ENCODE peak calls at places on chromosomes 1 and 21, in seven cellular contexts. One of them, this sample, is unnamed.

GRCh38 chr1:40870135-40870728 is 8.1 kb upstream of the CITED4 start:
- DNase-seq in A549: no peak
- DNase-seq in endothelial cell of umbilical vein: no peak
- DNase-seq in esophagus squamous epithelium: no peak
- DNase-seq in tibial nerve: no peak
- DNase-seq in heart left ventricle: no peak
- DNase-seq in ovary: no peak
- DNase-seq in this sample: no peak

GRCh38 chr1:209766051-209766450 is 10.2 kb downstream of the TRAF3IP3 start:
- DNase-seq in heart left ventricle: no peak
- DNase-seq in ovary: no peak
- DNase-seq in tibial nerve: no peak
- DNase-seq in endothelial cell of umbilical vein: no peak
- DNase-seq in esophagus squamous epithelium: no peak
- DNase-seq in A549: no peak
- DNase-seq in this sample: no peak

GRCh38 chr1:110916669-110917306 is 43.8 kb downstream of the CD53 start:
- DNase-seq in esophagus squamous epithelium: no peak
- DNase-seq in tibial nerve: no peak
- DNase-seq in A549: peak
- DNase-seq in ovary: no peak
- DNase-seq in endothelial cell of umbilical vein: peak
- DNase-seq in heart left ventricle: no peak
- DNase-seq in this sample: no peak

GRCh38 chr1:76267631-76268030 is 193.1 kb downstream of the ST6GALNAC3 start:
- DNase-seq in endothelial cell of umbilical vein: no peak
- DNase-seq in ovary: no peak
- DNase-seq in tibial nerve: no peak
- DNase-seq in A549: no peak
- DNase-seq in heart left ventricle: no peak
- DNase-seq in esophagus squamous epithelium: no peak
- DNase-seq in this sample: no peak

GRCh38 chr21:39003982-39004775 is 179.1 kb downstream of the PSMG1 start:
- DNase-seq in A549: no peak
- DNase-seq in tibial nerve: no peak
- DNase-seq in esophagus squamous epithelium: no peak
- DNase-seq in heart left ventricle: no peak
- DNase-seq in endothelial cell of umbilical vein: peak
- DNase-seq in ovary: peak
- DNase-seq in this sample: no peak

GRCh38 chr1:43432171-43432860 is 21.4 kb downstream of the HYI start:
- DNase-seq in endothelial cell of umbilical vein: no peak
- DNase-seq in esophagus squamous epithelium: no peak
- DNase-seq in heart left ventricle: no peak
- DNase-seq in A549: no peak
- DNase-seq in ovary: no peak
- DNase-seq in tibial nerve: no peak
- DNase-seq in this sample: peak

GRCh38 chr21:15064576-15065380 is at the start of gene NRIP1:
- DNase-seq in A549: peak
- DNase-seq in ovary: peak
- DNase-seq in tibial nerve: peak
- DNase-seq in heart left ventricle: peak
- DNase-seq in endothelial cell of umbilical vein: peak
- DNase-seq in esophagus squamous epithelium: peak
- DNase-seq in this sample: peak

GRCh38 chr21:39774252-39774651 is 29.3 kb downstream of the IGSF5 start:
- DNase-seq in tibial nerve: no peak
- DNase-seq in A549: no peak
- DNase-seq in endothelial cell of umbilical vein: no peak
- DNase-seq in ovary: no peak
- DNase-seq in esophagus squamous epithelium: no peak
- DNase-seq in heart left ventricle: no peak
- DNase-seq in this sample: no peak

GRCh38 chr1:185541861-185542260 is 192.3 kb upstream of the HMCN1 start:
- DNase-seq in ovary: no peak
- DNase-seq in endothelial cell of umbilical vein: no peak
- DNase-seq in A549: no peak
- DNase-seq in esophagus squamous epithelium: no peak
- DNase-seq in heart left ventricle: no peak
- DNase-seq in tibial nerve: no peak
- DNase-seq in this sample: no peak

GRCh38 chr1:27071049-27071416 is 58.4 kb upstream of the TENT5B start:
- DNase-seq in heart left ventricle: peak
- DNase-seq in A549: no peak
- DNase-seq in ovary: peak
- DNase-seq in esophagus squamous epithelium: no peak
- DNase-seq in tibial nerve: no peak
- DNase-seq in endothelial cell of umbilical vein: no peak
- DNase-seq in this sample: peak

GRCh38 chr1:164846731-164847691 is 288.0 kb downstream of the PBX1 start:
- DNase-seq in endothelial cell of umbilical vein: no peak
- DNase-seq in heart left ventricle: no peak
- DNase-seq in ovary: no peak
- DNase-seq in tibial nerve: no peak
- DNase-seq in A549: no peak
- DNase-seq in esophagus squamous epithelium: no peak
- DNase-seq in this sample: no peak

GRCh38 chr1:47720100-47720499 is 277.1 kb downstream of the TRABD2B start:
- DNase-seq in ovary: no peak
- DNase-seq in heart left ventricle: no peak
- DNase-seq in A549: no peak
- DNase-seq in tibial nerve: no peak
- DNase-seq in endothelial cell of umbilical vein: no peak
- DNase-seq in esophagus squamous epithelium: no peak
- DNase-seq in this sample: peak

GRCh38 chr21:44920694-44921604 is at the start of gene ITGB2:
- DNase-seq in tibial nerve: no peak
- DNase-seq in A549: no peak
- DNase-seq in endothelial cell of umbilical vein: no peak
- DNase-seq in ovary: no peak
- DNase-seq in esophagus squamous epithelium: no peak
- DNase-seq in heart left ventricle: no peak
- DNase-seq in this sample: no peak

GRCh38 chr1:235775461-235775860 is 91.2 kb downstream of the LYST start:
- DNase-seq in heart left ventricle: no peak
- DNase-seq in tibial nerve: no peak
- DNase-seq in endothelial cell of umbilical vein: no peak
- DNase-seq in esophagus squamous epithelium: no peak
- DNase-seq in A549: no peak
- DNase-seq in ovary: no peak
- DNase-seq in this sample: no peak

GRCh38 chr1:98458514-98459259 is 202.8 kb upstream of the SNX7 start:
- DNase-seq in A549: no peak
- DNase-seq in esophagus squamous epithelium: no peak
- DNase-seq in tibial nerve: no peak
- DNase-seq in endothelial cell of umbilical vein: no peak
- DNase-seq in heart left ventricle: no peak
- DNase-seq in ovary: no peak
- DNase-seq in this sample: no peak

GRCh38 chr1:94669213-94669612 is 127.7 kb upstream of the F3 start:
- DNase-seq in esophagus squamous epithelium: no peak
- DNase-seq in tibial nerve: no peak
- DNase-seq in ovary: no peak
- DNase-seq in A549: no peak
- DNase-seq in endothelial cell of umbilical vein: no peak
- DNase-seq in heart left ventricle: no peak
- DNase-seq in this sample: no peak

GRCh38 chr21:40850071-40850470 is 3.1 kb upstream of the DSCAM start:
- DNase-seq in esophagus squamous epithelium: no peak
- DNase-seq in A549: no peak
- DNase-seq in ovary: no peak
- DNase-seq in endothelial cell of umbilical vein: no peak
- DNase-seq in tibial nerve: no peak
- DNase-seq in heart left ventricle: no peak
- DNase-seq in this sample: no peak

GRCh38 chr1:150150511-150151021 is 850 bp downstream of the PLEKHO1 start:
- DNase-seq in ovary: no peak
- DNase-seq in heart left ventricle: peak
- DNase-seq in esophagus squamous epithelium: no peak
- DNase-seq in endothelial cell of umbilical vein: no peak
- DNase-seq in A549: no peak
- DNase-seq in tibial nerve: no peak
- DNase-seq in this sample: peak

GRCh38 chr21:34811368-34811767 is 142.6 kb downstream of the CLIC6 start:
- DNase-seq in heart left ventricle: no peak
- DNase-seq in endothelial cell of umbilical vein: peak
- DNase-seq in esophagus squamous epithelium: no peak
- DNase-seq in ovary: no peak
- DNase-seq in tibial nerve: no peak
- DNase-seq in A549: no peak
- DNase-seq in this sample: peak

GRCh38 chr1:45802343-45803298 is 791 bp upstream of the MAST2 start:
- DNase-seq in ovary: peak
- DNase-seq in esophagus squamous epithelium: peak
- DNase-seq in tibial nerve: peak
- DNase-seq in A549: peak
- DNase-seq in heart left ventricle: peak
- DNase-seq in endothelial cell of umbilical vein: peak
- DNase-seq in this sample: peak

GRCh38 chr21:41965045-41965444 is 11.2 kb upstream of the C2CD2 start:
- DNase-seq in ovary: no peak
- DNase-seq in tibial nerve: peak
- DNase-seq in esophagus squamous epithelium: no peak
- DNase-seq in heart left ventricle: no peak
- DNase-seq in endothelial cell of umbilical vein: no peak
- DNase-seq in A549: no peak
- DNase-seq in this sample: no peak

GRCh38 chr1:62212411-62212810 is 17.8 kb downstream of the L1TD1 start:
- DNase-seq in heart left ventricle: no peak
- DNase-seq in tibial nerve: no peak
- DNase-seq in endothelial cell of umbilical vein: no peak
- DNase-seq in esophagus squamous epithelium: no peak
- DNase-seq in ovary: no peak
- DNase-seq in A549: no peak
- DNase-seq in this sample: no peak

GRCh38 chr1:217078010-217078704 is 354.9 kb upstream of the ESRRG start:
- DNase-seq in tibial nerve: no peak
- DNase-seq in esophagus squamous epithelium: no peak
- DNase-seq in heart left ventricle: no peak
- DNase-seq in A549: no peak
- DNase-seq in ovary: no peak
- DNase-seq in endothelial cell of umbilical vein: no peak
- DNase-seq in this sample: no peak

GRCh38 chr1:242425232-242425631 is 99.3 kb downstream of the PLD5 start:
- DNase-seq in endothelial cell of umbilical vein: no peak
- DNase-seq in heart left ventricle: no peak
- DNase-seq in tibial nerve: no peak
- DNase-seq in esophagus squamous epithelium: no peak
- DNase-seq in ovary: no peak
- DNase-seq in A549: peak
- DNase-seq in this sample: no peak
- TF ChIP-seq CTCF in endothelial cell of umbilical vein: no peak
- TF ChIP-seq CTCF in heart left ventricle: no peak
- TF ChIP-seq CTCF in tibial nerve: no peak
- TF ChIP-seq CTCF in esophagus squamous epithelium: no peak
- TF ChIP-seq CTCF in ovary: no peak
- TF ChIP-seq CTCF in A549: peak
- TF ChIP-seq CTCF in this sample: no peak

GRCh38 chr1:145918144-145918991 is at the start of gene PEX11B:
- DNase-seq in heart left ventricle: peak
- DNase-seq in tibial nerve: peak
- DNase-seq in endothelial cell of umbilical vein: peak
- DNase-seq in ovary: peak
- DNase-seq in esophagus squamous epithelium: peak
- DNase-seq in A549: peak
- DNase-seq in this sample: peak
- TF ChIP-seq POLR2A in heart left ventricle: peak
- TF ChIP-seq POLR2A in tibial nerve: peak
- TF ChIP-seq POLR2A in endothelial cell of umbilical vein: peak
- TF ChIP-seq POLR2A in ovary: peak
- TF ChIP-seq POLR2A in esophagus squamous epithelium: no peak
- TF ChIP-seq POLR2A in A549: peak
- TF ChIP-seq POLR2A in this sample: peak

GRCh38 chr1:153545067-153546055 is at the start of gene S100A4:
- DNase-seq in esophagus squamous epithelium: peak
- DNase-seq in endothelial cell of umbilical vein: peak
- DNase-seq in tibial nerve: peak
- DNase-seq in heart left ventricle: peak
- DNase-seq in ovary: peak
- DNase-seq in A549: peak
- DNase-seq in this sample: peak
- TF ChIP-seq CTCF in esophagus squamous epithelium: no peak
- TF ChIP-seq CTCF in endothelial cell of umbilical vein: no peak
- TF ChIP-seq CTCF in tibial nerve: no peak
- TF ChIP-seq CTCF in heart left ventricle: no peak
- TF ChIP-seq CTCF in ovary: no peak
- TF ChIP-seq CTCF in A549: no peak
- TF ChIP-seq CTCF in this sample: no peak

DNA sequence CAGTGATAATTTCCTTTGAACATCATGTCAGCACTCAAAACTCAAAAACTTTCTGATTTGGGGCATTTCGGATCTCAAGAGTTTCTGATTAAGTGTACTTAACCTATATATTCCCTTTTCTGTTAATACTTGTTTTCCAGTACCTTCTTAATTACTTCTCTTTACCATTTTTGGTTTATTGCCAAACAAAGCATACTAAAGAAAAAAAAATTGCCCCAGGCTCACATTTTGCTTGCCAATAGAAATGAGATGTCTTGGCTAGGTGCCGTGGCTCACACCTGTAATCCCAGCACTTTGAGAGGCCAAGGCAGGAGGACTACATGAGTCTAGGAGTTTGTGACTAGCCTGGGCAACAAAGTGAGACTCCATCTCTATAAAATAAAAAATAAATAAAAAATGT is 4.8 kb downstream of the PSMD4 start:
- DNase-seq in heart left ventricle: no peak
- DNase-seq in endothelial cell of umbilical vein: no peak
- DNase-seq in tibial nerve: no peak
- DNase-seq in esophagus squamous epithelium: no peak
- DNase-seq in ovary: no peak
- DNase-seq in A549: no peak
- DNase-seq in this sample: no peak
- TF ChIP-seq POLR2A in heart left ventricle: no peak
- TF ChIP-seq POLR2A in endothelial cell of umbilical vein: no peak
- TF ChIP-seq POLR2A in tibial nerve: no peak
- TF ChIP-seq POLR2A in esophagus squamous epithelium: no peak
- TF ChIP-seq POLR2A in ovary: no peak
- TF ChIP-seq POLR2A in A549: no peak
- TF ChIP-seq POLR2A in this sample: no peak

GRCh38 chr1:48898894-48899293 is 122.2 kb upstream of the BEND5 start:
- DNase-seq in esophagus squamous epithelium: no peak
- DNase-seq in tibial nerve: no peak
- DNase-seq in ovary: no peak
- DNase-seq in endothelial cell of umbilical vein: no peak
- DNase-seq in A549: no peak
- DNase-seq in heart left ventricle: no peak
- DNase-seq in this sample: no peak

GRCh38 chr1:48908606-48909005 is 131.9 kb upstream of the BEND5 start:
- DNase-seq in endothelial cell of umbilical vein: no peak
- DNase-seq in ovary: no peak
- DNase-seq in esophagus squamous epithelium: no peak
- DNase-seq in A549: no peak
- DNase-seq in heart left ventricle: no peak
- DNase-seq in tibial nerve: no peak
- DNase-seq in this sample: no peak

GRCh38 chr1:48906729-48907128 is 130.0 kb upstream of the BEND5 start:
- DNase-seq in tibial nerve: no peak
- DNase-seq in esophagus squamous epithelium: no peak
- DNase-seq in ovary: no peak
- DNase-seq in endothelial cell of umbilical vein: no peak
- DNase-seq in heart left ventricle: no peak
- DNase-seq in A549: no peak
- DNase-seq in this sample: no peak

GRCh38 chr1:48903291-48903690 is 126.6 kb upstream of the BEND5 start:
- DNase-seq in heart left ventricle: no peak
- DNase-seq in A549: no peak
- DNase-seq in tibial nerve: no peak
- DNase-seq in endothelial cell of umbilical vein: no peak
- DNase-seq in ovary: no peak
- DNase-seq in esophagus squamous epithelium: no peak
- DNase-seq in this sample: no peak
- TF ChIP-seq CTCF in heart left ventricle: no peak
- TF ChIP-seq CTCF in A549: no peak
- TF ChIP-seq CTCF in tibial nerve: no peak
- TF ChIP-seq CTCF in endothelial cell of umbilical vein: no peak
- TF ChIP-seq CTCF in ovary: no peak
- TF ChIP-seq CTCF in esophagus squamous epithelium: no peak
- TF ChIP-seq CTCF in this sample: no peak

This sample was measured in lower leg skin.